ENCODE peak calls at places on chromosomes 13 and 19, in six cellular contexts. C, D, O, Q, X and A are unnamed samples.

GRCh38 chr19:10625003-10625761 is at the start of gene SLC44A2:
- DNase-seq in C (peak; percentile 49), O (peak; percentile 82), D (peak; percentile 97), X (peak; percentile 93), Q (peak; percentile 50), A (peak; percentile 80)

GRCh38 chr13:110400786-110401533 is 93.9 kb downstream of the COL4A2 start:
- DNase-seq in C (peak; percentile 82), Q (peak; percentile 69), O (no peak), X (no peak), D (no peak), A (no peak)

GRCh38 chr13:41401371-41401770 is 56.0 kb upstream of the RGCC start:
- DNase-seq in D (no peak), C (no peak), O (no peak), Q (no peak), X (no peak), A (no peak)

GRCh38 chr13:67996101-67996500 is 766.0 kb upstream of the PCDH9 start:
- DNase-seq in O (no peak), Q (no peak), C (no peak), D (peak; percentile 7), X (no peak), A (no peak)

GRCh38 chr19:55075366-55075998 is at the start of gene EPS8L1:
- DNase-seq in C (no peak), D (peak; percentile 86), O (peak; percentile 50), Q (no peak), X (peak; percentile 86), A (no peak)

GRCh38 chr19:2573916-2574315 is 98.0 kb downstream of the GADD45B start:
- DNase-seq in D (peak; percentile 54), O (no peak), X (no peak), Q (no peak), C (no peak), A (no peak)

GRCh38 chr19:19575411-19575810 is 37.3 kb downstream of the CILP2 start:
- DNase-seq in D (no peak), X (no peak), Q (no peak), C (no peak), O (no peak), A (no peak)

GRCh38 chr19:1690570-1691307 is 38.3 kb upstream of the TCF3 start:
- DNase-seq in O (no peak), X (peak; percentile 49), D (no peak), Q (no peak), C (no peak), A (peak; percentile 87)

GRCh38 chr13:19618925-19619324 is 14.5 kb upstream of the MPHOSPH8 start:
- DNase-seq in O (peak; percentile 71), Q (peak; percentile 57), C (peak; percentile 30), D (no peak), X (no peak), A (peak; percentile 33)

GRCh38 chr13:78876915-78877549 is 218.1 kb upstream of the OBI1 start:
- DNase-seq in C (no peak), D (no peak), X (peak; percentile 29), O (no peak), Q (no peak), A (no peak)

GRCh38 chr19:294819-295686 is 3.9 kb upstream of the PLPP2 start:
- DNase-seq in D (peak; percentile 74), C (no peak), X (no peak), Q (peak; percentile 29), O (no peak), A (peak; percentile 44)

GRCh38 chr19:16417660-16418596 is 53.8 kb downstream of the EPS15L1 start:
- DNase-seq in Q (peak; percentile 56), X (peak; percentile 76), C (peak; percentile 23), D (peak; percentile 83), O (peak; percentile 68), A (peak; percentile 63)

GRCh38 chr19:869245-870177 is 10.0 kb downstream of the CFD start:
- DNase-seq in D (peak; percentile 71), C (peak; percentile 89), X (no peak), O (no peak), Q (peak; percentile 91), A (no peak)

GRCh38 chr13:55302568-55302967 is 1838.2 kb upstream of the PRR20A start:
- DNase-seq in Q (no peak), O (no peak), X (no peak), C (no peak), D (no peak), A (no peak)

GRCh38 chr19:18790566-18791314 is at the start of gene COMP:
- DNase-seq in O (no peak), X (no peak), C (no peak), Q (no peak), D (no peak), A (no peak)

DNA sequence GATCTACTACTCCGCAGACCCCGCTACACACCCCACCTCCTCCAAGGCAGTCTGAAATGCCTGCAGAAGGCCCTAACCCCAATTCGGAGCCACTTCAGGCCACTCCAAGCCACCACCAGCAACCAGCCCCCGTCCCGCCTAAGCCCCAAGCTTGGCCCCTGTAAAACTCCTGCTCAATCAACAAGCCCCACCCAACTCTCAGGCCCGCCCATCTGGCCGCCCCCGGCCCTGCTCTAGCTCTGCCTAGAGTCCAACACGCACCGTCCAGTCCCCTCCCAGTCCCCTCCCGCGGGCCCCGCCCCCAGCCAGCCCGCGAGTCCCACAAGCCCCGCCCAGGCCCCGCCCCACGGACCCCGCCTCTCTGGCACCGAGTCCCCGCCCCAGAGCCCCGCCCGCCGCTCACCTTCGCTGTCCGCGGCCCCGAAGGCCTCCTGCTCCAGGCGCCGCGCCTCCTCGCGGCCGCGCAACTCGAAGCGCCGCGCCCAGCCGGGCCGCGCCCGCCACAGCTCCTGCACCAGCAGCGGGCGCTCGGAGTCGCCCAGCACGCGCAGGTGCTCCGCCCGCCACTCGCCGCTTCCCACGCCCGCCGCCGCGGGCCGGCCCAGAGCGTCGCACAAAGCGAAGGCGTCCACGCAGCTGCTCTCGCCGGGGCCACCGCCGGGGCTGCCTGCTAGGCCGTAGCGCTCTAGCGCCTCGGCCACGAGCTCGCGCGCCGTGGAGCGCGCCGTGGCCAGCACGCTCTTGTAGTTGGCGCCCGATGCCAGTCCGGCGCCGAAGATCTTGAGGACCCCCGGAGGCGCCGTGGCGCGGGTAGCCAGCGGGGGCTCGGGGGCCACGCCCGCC is 1.6 kb downstream of the RASIP1 start:
- DNase-seq in C (peak; percentile 73), Q (peak; percentile 69), X (peak; percentile 96), D (peak; percentile 99), O (peak; percentile 97), A (peak; percentile 98)
- TF ChIP-seq CTCF in C (no peak), Q (no peak), X (peak; percentile 52), D (peak; percentile 37), O (peak; percentile 40), A (peak; percentile 28)

DNA sequence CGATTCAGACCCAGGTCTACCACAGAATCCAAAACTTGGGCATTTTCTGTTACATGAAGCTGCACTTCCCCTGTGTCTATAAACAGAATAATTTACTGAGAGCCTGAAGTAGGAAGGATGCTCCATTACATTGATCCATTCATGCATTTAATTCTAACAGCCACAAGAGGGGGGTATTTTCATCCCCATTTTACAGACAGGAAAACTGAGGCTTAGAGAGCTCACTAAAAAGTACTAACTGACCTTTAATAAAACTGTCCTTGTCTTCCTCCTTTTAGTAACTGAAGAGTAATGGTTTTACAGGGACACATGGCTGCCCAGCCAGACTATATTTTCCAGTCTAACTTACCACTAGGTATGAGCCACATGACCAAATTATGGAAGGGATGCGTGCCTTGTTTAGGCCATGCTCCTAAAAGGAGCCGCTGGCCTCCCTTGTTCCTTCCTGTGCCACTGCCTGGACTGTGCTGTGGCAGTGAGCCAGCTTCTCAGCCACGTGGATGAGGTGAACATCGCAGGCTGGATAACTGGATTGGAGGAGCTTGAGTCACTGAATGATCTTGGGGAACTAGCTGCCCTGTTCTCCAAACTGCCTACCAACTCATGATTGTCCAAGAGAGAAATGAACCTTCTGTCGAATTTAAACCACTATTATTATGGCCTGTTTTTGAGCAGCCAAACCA is 108.3 kb downstream of the DOCK9 start:
- DNase-seq in Q (peak; percentile 49), D (no peak), C (no peak), O (no peak), X (no peak), A (no peak)
- TF ChIP-seq CTCF in Q (peak; percentile 24), D (no peak), C (no peak), O (peak; percentile 15), X (no peak), A (no peak)

GRCh38 chr13:66617786-66618185 is 612.4 kb downstream of the PCDH9 start:
- DNase-seq in C (no peak), O (no peak), Q (no peak), X (no peak), D (peak; percentile 20), A (no peak)

GRCh38 chr13:66623129-66623528 is 607.0 kb downstream of the PCDH9 start:
- DNase-seq in O (no peak), D (no peak), Q (no peak), C (no peak), X (no peak), A (no peak)

GRCh38 chr13:66612983-66613382 is 617.2 kb downstream of the PCDH9 start:
- DNase-seq in Q (no peak), C (no peak), D (no peak), X (no peak), O (no peak), A (peak; percentile 26)

GRCh38 chr13:66624302-66624701 is 605.8 kb downstream of the PCDH9 start:
- DNase-seq in C (no peak), Q (no peak), O (no peak), D (no peak), X (no peak), A (no peak)

GRCh38 chr13:66618702-66619101 is 611.4 kb downstream of the PCDH9 start:
- DNase-seq in O (no peak), D (no peak), X (no peak), C (peak; percentile 23), Q (peak; percentile 64), A (no peak)
- TF ChIP-seq CTCF in O (peak; percentile 29), D (no peak), X (no peak), C (peak; percentile 38), Q (peak; percentile 51), A (no peak)

GRCh38 chr13:80338781-80339577 is 1.9 kb downstream of the SPRY2 start:
- DNase-seq in X (peak; percentile 79), O (peak; percentile 85), D (peak; percentile 87), Q (peak; percentile 79), C (peak; percentile 72), A (peak; percentile 32)

GRCh38 chr13:80337706-80338105 is 3.2 kb downstream of the SPRY2 start:
- DNase-seq in O (no peak), Q (peak; percentile 47), D (no peak), C (no peak), X (no peak), A (no peak)

GRCh38 chr13:80336335-80336734 is 4.6 kb downstream of the SPRY2 start:
- DNase-seq in Q (peak; percentile 58), C (no peak), O (no peak), X (no peak), D (no peak), A (no peak)

GRCh38 chr13:80337011-80337688 is 3.8 kb downstream of the SPRY2 start:
- DNase-seq in D (peak; percentile 70), X (no peak), O (peak; percentile 57), Q (peak; percentile 28), C (no peak), A (no peak)

DNA sequence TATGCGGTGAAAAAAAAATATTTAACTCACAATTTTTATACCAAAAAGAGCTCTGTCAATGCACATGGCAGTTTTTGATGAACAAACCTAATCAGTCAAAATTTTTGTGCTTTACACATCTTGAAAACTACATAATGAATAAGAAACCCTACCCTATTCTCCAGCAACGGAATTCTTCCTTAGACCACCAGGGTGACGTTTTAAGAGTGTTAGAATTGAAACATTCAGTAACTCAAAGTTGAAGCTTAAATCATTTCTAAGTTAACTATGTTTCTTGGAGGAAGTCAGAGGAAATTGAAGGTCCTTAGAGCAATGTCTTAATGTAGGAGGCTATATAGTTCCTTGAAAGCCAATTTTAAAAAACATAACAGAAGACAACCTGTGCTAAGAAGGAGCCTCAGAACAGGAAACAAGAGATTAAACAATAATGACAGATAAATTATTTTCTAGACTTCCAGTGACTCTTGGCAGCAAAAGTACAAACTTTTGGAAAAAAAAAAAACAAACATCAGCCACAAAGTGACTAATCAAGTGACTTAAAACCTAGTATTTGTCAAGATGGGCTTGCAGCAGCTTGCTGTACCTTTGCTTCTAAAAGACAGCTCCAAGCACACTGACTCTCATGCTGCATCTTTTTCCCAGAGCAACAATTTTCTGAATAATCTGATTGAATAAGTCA is 6.2 kb downstream of the SPRY2 start:
- DNase-seq in O (no peak), X (no peak), Q (peak; percentile 69), C (no peak), D (no peak), A (no peak)
- TF ChIP-seq CTCF in O (no peak), X (no peak), Q (peak; percentile 1), C (no peak), D (no peak), A (no peak)